ENCODE peak calls at places on chromosomes 6 and 20, in nine cellular contexts. L is fibroblast of mammary gland; W is iPS DF 6.9; Z is effector memory CD4-positive, alpha-beta T cell; K is fibroblast of pulmonary artery; A is heart left ventricle; N is WERI-Rb-1; M is ovary; Y is AG04449. F is an unnamed sample.

GRCh38 chr6:14066782-14067406 is 50.7 kb upstream of the CD83 start:
- DNase-seq in L (peak), W (peak), Z (no peak), K (peak), A (no peak), N (peak), M (no peak), Y (peak), F (peak)

GRCh38 chr6:4615891-4616290 is 160.3 kb upstream of the CDYL start:
- DNase-seq in L (peak), W (no peak), Z (no peak), K (peak), A (peak), N (no peak), M (no peak), Y (no peak), F (no peak)

GRCh38 chr6:162050579-162050978 is 677.0 kb downstream of the PRKN start:
- DNase-seq in L (no peak), W (no peak), Z (no peak), K (no peak), A (no peak), N (no peak), M (no peak), Y (no peak), F (no peak)

GRCh38 chr6:56995347-56995746 is 40.4 kb downstream of the BEND6 start:
- DNase-seq in L (no peak), W (peak), Z (no peak), K (no peak), A (no peak), N (no peak), M (no peak), Y (no peak), F (no peak)

GRCh38 chr20:61807426-61808160 is 258.1 kb downstream of the TAF4 start:
- DNase-seq in L (no peak), W (no peak), Z (no peak), K (no peak), A (no peak), N (no peak), M (no peak), Y (no peak), F (no peak)

GRCh38 chr6:88238065-88238464 is 71.9 kb upstream of the CNR1 start:
- DNase-seq in L (peak), W (peak), Z (no peak), K (peak), A (no peak), N (peak), M (no peak), Y (no peak), F (no peak)

GRCh38 chr6:30483677-30484279 is 5.5 kb upstream of the HLA-E start:
- DNase-seq in L (peak), W (no peak), Z (no peak), K (peak), A (no peak), N (peak), M (no peak), Y (no peak), F (peak)

GRCh38 chr20:7650481-7650880 is 289.8 kb downstream of the HAO1 start:
- DNase-seq in L (peak), W (no peak), Z (no peak), K (peak), A (peak), N (no peak), M (no peak), Y (no peak), F (no peak)

GRCh38 chr6:106163966-106164877 is 78.1 kb downstream of the PRDM1 start:
- DNase-seq in L (peak), W (no peak), Z (no peak), K (peak), A (peak), N (no peak), M (no peak), Y (peak), F (no peak)

GRCh38 chr6:84282566-84282965 is 55.1 kb upstream of the CEP162 start:
- DNase-seq in L (peak), W (no peak), Z (no peak), K (peak), A (peak), N (no peak), M (no peak), Y (no peak), F (no peak)

GRCh38 chr6:4809999-4810918 is 34.1 kb downstream of the CDYL start:
- DNase-seq in L (peak), W (no peak), Z (no peak), K (peak), A (no peak), N (no peak), M (no peak), Y (peak), F (no peak)

GRCh38 chr6:135503703-135504475 is 6.3 kb upstream of the AHI1 start:
- DNase-seq in L (no peak), W (no peak), Z (no peak), K (no peak), A (no peak), N (no peak), M (no peak), Y (no peak), F (no peak)

GRCh38 chr6:52540286-52540902 is 36.5 kb downstream of the TRAM2 start:
- DNase-seq in L (no peak), W (no peak), Z (no peak), K (no peak), A (no peak), N (no peak), M (no peak), Y (no peak), F (no peak)
- H3K4me3 ChIP-seq in L (no peak), W (no peak), Z (no peak), K (no peak), A (no peak), N (no peak), M (no peak), Y (no peak), F (no peak)

GRCh38 chr6:109892451-109893435 is 85.4 kb upstream of the GPR6 start:
- DNase-seq in L (peak), W (peak), Z (no peak), K (no peak), A (no peak), N (peak), M (no peak), Y (no peak), F (no peak)

GRCh38 chr6:109893606-109894005 is 84.5 kb upstream of the GPR6 start:
- DNase-seq in L (no peak), W (no peak), Z (no peak), K (no peak), A (no peak), N (no peak), M (no peak), Y (no peak), F (no peak)

GRCh38 chr6:109894181-109894580 is 83.9 kb upstream of the GPR6 start:
- DNase-seq in L (no peak), W (no peak), Z (no peak), K (no peak), A (no peak), N (no peak), M (no peak), Y (no peak), F (no peak)

GRCh38 chr6:109896333-109896732 is 81.8 kb upstream of the GPR6 start:
- DNase-seq in L (peak), W (no peak), Z (no peak), K (no peak), A (no peak), N (no peak), M (no peak), Y (no peak), F (no peak)

GRCh38 chr6:109891924-109892323 is 86.2 kb upstream of the GPR6 start:
- DNase-seq in L (no peak), W (no peak), Z (no peak), K (no peak), A (peak), N (no peak), M (no peak), Y (no peak), F (no peak)
- H3K4me3 ChIP-seq in L (no peak), W (no peak), Z (no peak), K (no peak), A (no peak), N (no peak), M (no peak), Y (no peak), F (no peak)

GRCh38 chr20:63471719-63472158 is 716 bp downstream of the KCNQ2 start:
- DNase-seq in L (no peak), W (no peak), Z (no peak), K (no peak), A (no peak), N (no peak), M (no peak), Y (no peak), F (no peak)
- H3K4me3 ChIP-seq in L (no peak), W (peak), Z (peak), K (no peak), A (no peak), N (peak), M (no peak), Y (no peak), F (peak)

GRCh38 chr6:128990349-128990748 is 107.4 kb downstream of the LAMA2 start:
- DNase-seq in L (no peak), W (no peak), Z (no peak), K (no peak), A (no peak), N (no peak), M (no peak), Y (no peak), F (no peak)
- H3K4me3 ChIP-seq in L (no peak), W (no peak), Z (no peak), K (no peak), A (no peak), N (no peak), M (no peak), Y (no peak), F (no peak)

GRCh38 chr6:22447191-22447590 is 122.2 kb upstream of the HDGFL1 start:
- DNase-seq in L (no peak), W (no peak), Z (no peak), K (no peak), A (peak), N (peak), M (peak), Y (no peak), F (peak)
- H3K4me3 ChIP-seq in L (no peak), W (no peak), Z (no peak), K (no peak), A (no peak), N (no peak), M (no peak), Y (no peak), F (no peak)

GRCh38 chr20:58466729-58467571 is 48.2 kb downstream of the APCDD1L start:
- DNase-seq in L (no peak), W (no peak), Z (no peak), K (no peak), A (no peak), N (no peak), M (no peak), Y (no peak), F (no peak)
- H3K4me3 ChIP-seq in L (no peak), W (no peak), Z (no peak), K (no peak), A (no peak), N (no peak), M (no peak), Y (no peak), F (no peak)

GRCh38 chr6:134020543-134020942 is 31.9 kb downstream of the SLC2A12 start:
- DNase-seq in L (no peak), W (no peak), Z (no peak), K (no peak), A (no peak), N (no peak), M (no peak), Y (no peak), F (no peak)
- H3K4me3 ChIP-seq in L (no peak), W (no peak), Z (no peak), K (no peak), A (no peak), N (no peak), M (no peak), Y (no peak), F (no peak)